ENCODE peak calls at places on chromosomes 16 and 17, in six cellular contexts. G, I, N, A, S and P are unnamed samples.

GRCh38 chr17:80791758-80792284 is 199.8 kb upstream of the CHMP6 start:
- DNase-seq in G (peak), I (no peak), N (peak), A (peak), S (peak), P (peak)

GRCh38 chr16:11792404-11793260 is 4.4 kb downstream of the ZC3H7A start:
- DNase-seq in G (no peak), I (no peak), N (peak), A (no peak), S (no peak), P (no peak)

GRCh38 chr17:75325827-75326586 is 36.8 kb upstream of the SLC25A19 start:
- DNase-seq in G (peak), I (no peak), N (no peak), A (no peak), S (no peak), P (no peak)

GRCh38 chr16:1042776-1043349 is 29.7 kb upstream of the SSTR5 start:
- DNase-seq in G (no peak), I (no peak), N (no peak), A (no peak), S (no peak), P (no peak)

GRCh38 chr17:81733507-81734404 is 21.7 kb downstream of the SLC25A10 start:
- DNase-seq in G (peak), I (peak), N (peak), A (no peak), S (no peak), P (peak)

GRCh38 chr16:72073831-72074230 is 10.8 kb downstream of the HPR start:
- DNase-seq in G (peak), I (no peak), N (no peak), A (no peak), S (no peak), P (no peak)

GRCh38 chr17:38741853-38742421 is 6.2 kb downstream of the PCGF2 start:
- DNase-seq in G (peak), I (no peak), N (peak), A (no peak), S (no peak), P (no peak)

GRCh38 chr17:57666198-57666870 is 78.8 kb downstream of the CCDC182 start:
- DNase-seq in G (no peak), I (no peak), N (no peak), A (no peak), S (no peak), P (no peak)

GRCh38 chr16:50932348-50932916 is 190.5 kb downstream of the CYLD start:
- DNase-seq in G (no peak), I (no peak), N (no peak), A (no peak), S (no peak), P (no peak)

GRCh38 chr16:66273644-66274334 is 92.7 kb upstream of the CDH5 start:
- DNase-seq in G (peak), I (no peak), N (no peak), A (no peak), S (no peak), P (no peak)
- TF ChIP-seq CTCF in G (peak), I (no peak), N (no peak), A (peak), S (peak), P (peak)

GRCh38 chr17:73697872-73698271 is 53.6 kb upstream of the SDK2 start:
- DNase-seq in G (no peak), I (no peak), N (peak), A (no peak), S (no peak), P (no peak)
- TF ChIP-seq CTCF in G (no peak), I (no peak), N (no peak), A (no peak), S (no peak), P (no peak)

GRCh38 chr17:67272312-67273050 is 27.5 kb upstream of the HELZ start:
- DNase-seq in G (no peak), I (no peak), N (no peak), A (no peak), S (no peak), P (no peak)
- TF ChIP-seq CTCF in G (peak), I (no peak), N (no peak), A (peak), S (peak), P (peak)

DNA sequence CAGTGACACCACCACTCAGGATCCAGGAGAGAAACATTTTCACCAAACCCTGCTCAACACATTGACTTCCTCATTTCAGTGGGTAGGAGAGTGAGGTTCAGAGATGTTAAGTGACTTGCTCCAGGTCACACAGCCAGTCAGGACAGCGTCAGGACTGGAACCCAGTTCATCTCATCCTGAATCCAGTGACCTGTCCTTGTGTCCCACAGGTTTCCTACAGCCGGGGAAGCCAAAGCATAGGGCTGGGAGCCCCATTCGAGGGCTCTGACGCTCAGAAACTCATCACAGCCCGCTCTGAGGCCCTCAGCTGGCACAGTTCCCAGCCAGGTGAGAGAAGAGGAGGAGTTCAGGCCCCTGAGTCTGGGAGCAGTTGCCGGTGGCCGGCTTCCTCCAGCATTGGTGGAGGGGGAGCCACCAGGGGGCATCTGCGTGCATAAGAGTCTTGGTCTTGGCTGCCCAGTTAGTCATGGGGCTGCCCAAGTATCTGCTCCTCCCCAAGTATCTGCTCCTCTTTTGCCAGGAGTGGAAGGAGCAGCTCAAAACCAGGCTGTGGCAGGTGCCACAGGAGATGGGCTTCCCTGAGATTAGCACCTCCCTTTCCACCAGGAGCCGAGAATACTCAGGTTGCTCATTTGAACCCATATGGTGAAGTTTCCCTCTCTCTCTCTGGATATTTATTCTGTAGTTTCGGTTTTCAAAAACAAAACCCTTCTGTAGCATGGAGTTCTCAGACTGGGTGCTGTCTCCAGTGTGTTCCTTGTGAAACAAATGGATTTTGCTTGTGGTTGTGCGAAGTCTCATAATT is 56.0 kb downstream of the TNFRSF13B start:
- DNase-seq in G (no peak), I (peak), N (peak), A (no peak), S (no peak), P (no peak)
- TF ChIP-seq CTCF in G (peak), I (peak), N (no peak), A (peak), S (peak), P (peak)

DNA sequence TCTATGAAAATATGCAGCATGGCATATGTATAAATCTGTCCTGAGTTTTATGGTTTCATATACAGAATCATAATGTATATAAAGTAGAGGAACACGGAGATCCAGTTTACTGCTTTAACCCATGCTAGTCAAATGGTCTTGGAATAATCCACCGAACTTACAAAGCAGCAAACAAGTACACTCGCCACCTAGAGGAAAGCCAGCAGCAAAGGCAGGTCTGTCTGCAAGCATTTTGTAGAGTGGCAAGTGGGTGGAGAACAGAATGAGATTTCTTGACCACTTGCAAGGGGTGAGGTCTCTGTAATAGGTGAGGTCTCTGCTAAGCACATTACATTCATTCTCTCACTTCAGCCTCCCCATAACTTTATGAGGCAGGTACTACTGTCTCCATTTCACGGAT is 308.3 kb downstream of the CA10 start:
- DNase-seq in G (no peak), I (no peak), N (peak), A (no peak), S (no peak), P (no peak)
- TF ChIP-seq CTCF in G (no peak), I (no peak), N (no peak), A (no peak), S (no peak), P (no peak)

GRCh38 chr17:15954222-15954621 is 9.3 kb downstream of the ADORA2B start:
- DNase-seq in G (peak), I (no peak), N (no peak), A (peak), S (peak), P (peak)
- TF ChIP-seq CTCF in G (no peak), I (no peak), N (no peak), A (no peak), S (peak), P (no peak)

GRCh38 chr17:8435245-8436168 is at the start of gene NDEL1:
- DNase-seq in G (peak), I (peak), N (peak), A (peak), S (peak), P (peak)

GRCh38 chr17:8441690-8442089 is 6.0 kb downstream of the NDEL1 start:
- DNase-seq in G (no peak), I (no peak), N (no peak), A (no peak), S (no peak), P (no peak)

GRCh38 chr17:8439681-8440080 is 4.0 kb downstream of the NDEL1 start:
- DNase-seq in G (no peak), I (no peak), N (no peak), A (no peak), S (no peak), P (no peak)

GRCh38 chr17:8438441-8438840 is 2.8 kb downstream of the NDEL1 start:
- DNase-seq in G (no peak), I (no peak), N (no peak), A (no peak), S (no peak), P (no peak)

DNA sequence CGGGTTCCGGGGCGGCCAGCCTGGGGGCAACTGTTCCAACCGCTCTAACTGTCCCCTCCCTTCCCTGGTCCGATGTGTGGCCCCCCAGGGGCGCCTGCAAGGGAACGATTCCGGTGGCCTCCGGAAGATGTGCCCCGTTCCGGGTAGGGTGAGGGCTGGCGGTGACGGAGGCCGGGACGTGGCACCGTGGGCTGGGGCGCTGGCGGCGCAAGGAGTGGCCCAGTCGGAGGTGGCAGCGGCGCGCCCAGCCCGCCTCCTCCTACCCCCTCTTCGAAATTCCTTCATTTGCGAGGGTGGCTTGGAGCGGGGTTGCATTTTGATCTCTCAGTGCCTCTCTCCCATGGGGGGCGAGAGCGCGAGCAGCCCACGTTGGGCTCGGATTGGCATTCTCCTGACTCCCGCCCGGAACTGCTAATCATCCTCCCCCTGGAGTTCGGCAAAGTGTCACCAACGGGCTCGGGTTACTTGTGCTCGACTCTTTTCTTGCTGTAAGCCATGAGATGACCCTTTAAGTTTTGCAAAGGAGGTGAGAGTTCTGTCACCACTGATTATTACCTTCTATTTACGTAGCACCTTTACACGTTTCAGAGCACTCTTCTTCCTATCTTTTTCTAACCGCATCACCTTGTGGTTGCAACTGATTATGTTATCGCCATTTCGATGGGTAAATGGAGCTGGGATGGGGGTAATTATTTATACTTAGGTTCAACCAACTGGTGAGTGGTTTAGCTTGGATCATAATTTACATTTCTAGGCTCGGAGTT is 667 bp downstream of the NDEL1 start:
- DNase-seq in G (peak), I (peak), N (peak), A (peak), S (no peak), P (peak)
- TF ChIP-seq CTCF in G (no peak), I (no peak), N (no peak), A (no peak), S (no peak), P (no peak)

GRCh38 chr17:76686538-76687277 is 24.1 kb downstream of the MXRA7 start:
- DNase-seq in G (no peak), I (no peak), N (no peak), A (no peak), S (no peak), P (no peak)

GRCh38 chr17:76689859-76690258 is 20.9 kb downstream of the MXRA7 start:
- DNase-seq in G (no peak), I (no peak), N (no peak), A (no peak), S (no peak), P (no peak)

GRCh38 chr17:76687278-76688164 is 23.2 kb downstream of the MXRA7 start:
- DNase-seq in G (no peak), I (no peak), N (no peak), A (no peak), S (no peak), P (no peak)

GRCh38 chr17:76685846-76686245 is 24.9 kb downstream of the MXRA7 start:
- DNase-seq in G (no peak), I (no peak), N (no peak), A (no peak), S (no peak), P (no peak)

GRCh38 chr17:76688165-76688622 is 22.6 kb downstream of the MXRA7 start:
- DNase-seq in G (no peak), I (no peak), N (no peak), A (no peak), S (no peak), P (no peak)
- TF ChIP-seq CTCF in G (no peak), I (no peak), N (no peak), A (no peak), S (no peak), P (no peak)

DNA sequence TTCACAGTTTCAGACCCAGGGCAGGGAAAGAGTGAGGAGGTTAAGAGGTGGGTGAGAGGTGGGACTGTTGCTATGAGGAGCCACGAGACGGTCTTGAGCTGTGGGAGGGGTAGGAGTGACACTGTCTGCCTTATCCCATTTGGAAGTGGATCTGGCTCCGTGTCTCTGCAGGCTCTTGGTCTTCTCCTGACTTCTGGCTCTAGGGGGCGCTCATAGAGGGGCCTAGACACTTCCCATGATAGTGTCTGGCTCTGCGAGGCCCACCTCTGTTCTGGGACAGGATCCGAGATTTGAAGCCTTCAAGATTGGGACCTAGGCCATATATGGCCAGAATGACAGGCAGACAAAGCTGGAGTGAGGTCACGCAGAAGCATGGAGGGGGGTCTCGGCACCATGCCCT is 204.5 kb downstream of the GSG1L start:
- DNase-seq in G (no peak), I (no peak), N (no peak), A (no peak), S (no peak), P (no peak)
- TF ChIP-seq CTCF in G (no peak), I (no peak), N (no peak), A (no peak), S (no peak), P (no peak)

GRCh38 chr16:19389246-19389645 is 28.4 kb upstream of the TMC5 start:
- DNase-seq in G (no peak), I (peak), N (peak), A (no peak), S (no peak), P (no peak)
- TF ChIP-seq CTCF in G (peak), I (peak), N (peak), A (peak), S (peak), P (peak)